ENCODE peak calls at places on chromosome 1, in ten cellular contexts. One of them, this sample, is unnamed.

GRCh38 chr1:70874063-70874462 is 173.6 kb downstream of the PTGER3 start:
- DNase-seq in fibroblast of lung: no peak
- DNase-seq in heart left ventricle: peak; percentile 29
- DNase-seq in pancreas: no peak
- DNase-seq in adrenal gland: no peak
- DNase-seq in heart right ventricle: no peak
- DNase-seq in Peyer's patch: peak; percentile 46
- DNase-seq in CD4-positive, alpha-beta memory T cell: no peak
- DNase-seq in CD4-positive, CD25-positive, alpha-beta regulatory T cell: no peak
- DNase-seq in keratinocyte: no peak
- DNase-seq in this sample: no peak

GRCh38 chr1:995665-996633 is 3.9 kb downstream of the HES4 start:
- DNase-seq in fibroblast of lung: no peak
- DNase-seq in heart left ventricle: no peak
- DNase-seq in pancreas: no peak
- DNase-seq in adrenal gland: no peak
- DNase-seq in heart right ventricle: no peak
- DNase-seq in Peyer's patch: no peak
- DNase-seq in CD4-positive, alpha-beta memory T cell: no peak
- DNase-seq in CD4-positive, CD25-positive, alpha-beta regulatory T cell: no peak
- DNase-seq in keratinocyte: no peak
- DNase-seq in this sample: no peak

GRCh38 chr1:41811978-41812852 is 106.5 kb downstream of the HIVEP3 start:
- DNase-seq in fibroblast of lung: peak; percentile 93
- DNase-seq in heart left ventricle: peak; percentile 78
- DNase-seq in pancreas: peak; percentile 47
- DNase-seq in adrenal gland: peak; percentile 52
- DNase-seq in heart right ventricle: peak; percentile 54
- DNase-seq in Peyer's patch: peak; percentile 68
- DNase-seq in CD4-positive, alpha-beta memory T cell: peak; percentile 64
- DNase-seq in CD4-positive, CD25-positive, alpha-beta regulatory T cell: no peak
- DNase-seq in keratinocyte: peak; percentile 52
- DNase-seq in this sample: peak; percentile 75

GRCh38 chr1:3869751-3870301 is 12.6 kb downstream of the DFFB start:
- DNase-seq in fibroblast of lung: no peak
- DNase-seq in heart left ventricle: no peak
- DNase-seq in pancreas: no peak
- DNase-seq in adrenal gland: no peak
- DNase-seq in heart right ventricle: no peak
- DNase-seq in Peyer's patch: no peak
- DNase-seq in CD4-positive, alpha-beta memory T cell: no peak
- DNase-seq in CD4-positive, CD25-positive, alpha-beta regulatory T cell: no peak
- DNase-seq in keratinocyte: peak; percentile 61
- DNase-seq in this sample: peak; percentile 73

GRCh38 chr1:103275725-103276124 is 167.4 kb upstream of the COL11A1 start:
- DNase-seq in fibroblast of lung: peak; percentile 37
- DNase-seq in heart left ventricle: no peak
- DNase-seq in pancreas: no peak
- DNase-seq in adrenal gland: no peak
- DNase-seq in heart right ventricle: no peak
- DNase-seq in Peyer's patch: no peak
- DNase-seq in CD4-positive, alpha-beta memory T cell: no peak
- DNase-seq in CD4-positive, CD25-positive, alpha-beta regulatory T cell: no peak
- DNase-seq in keratinocyte: no peak
- DNase-seq in this sample: no peak

GRCh38 chr1:218499021-218499691 is 154.0 kb downstream of the TGFB2 start:
- DNase-seq in fibroblast of lung: peak; percentile 64
- DNase-seq in heart left ventricle: no peak
- DNase-seq in pancreas: no peak
- DNase-seq in adrenal gland: no peak
- DNase-seq in heart right ventricle: no peak
- DNase-seq in Peyer's patch: no peak
- DNase-seq in CD4-positive, alpha-beta memory T cell: no peak
- DNase-seq in CD4-positive, CD25-positive, alpha-beta regulatory T cell: no peak
- DNase-seq in keratinocyte: no peak
- DNase-seq in this sample: peak; percentile 33

GRCh38 chr1:22210176-22210575 is 67.3 kb upstream of the WNT4 start:
- DNase-seq in fibroblast of lung: no peak
- DNase-seq in heart left ventricle: no peak
- DNase-seq in pancreas: no peak
- DNase-seq in adrenal gland: no peak
- DNase-seq in heart right ventricle: no peak
- DNase-seq in Peyer's patch: no peak
- DNase-seq in CD4-positive, alpha-beta memory T cell: no peak
- DNase-seq in CD4-positive, CD25-positive, alpha-beta regulatory T cell: no peak
- DNase-seq in keratinocyte: no peak
- DNase-seq in this sample: no peak

GRCh38 chr1:230268371-230269170 is 157.6 kb downstream of the PGBD5 start:
- DNase-seq in fibroblast of lung: peak; percentile 84
- DNase-seq in heart left ventricle: no peak
- DNase-seq in pancreas: no peak
- DNase-seq in adrenal gland: peak; percentile 71
- DNase-seq in heart right ventricle: no peak
- DNase-seq in Peyer's patch: peak; percentile 78
- DNase-seq in CD4-positive, alpha-beta memory T cell: no peak
- DNase-seq in CD4-positive, CD25-positive, alpha-beta regulatory T cell: no peak
- DNase-seq in keratinocyte: no peak
- DNase-seq in this sample: peak; percentile 92

GRCh38 chr1:225866061-225866844 is 15.9 kb downstream of the TMEM63A start:
- DNase-seq in fibroblast of lung: peak; percentile 55
- DNase-seq in heart left ventricle: no peak
- DNase-seq in pancreas: no peak
- DNase-seq in adrenal gland: no peak
- DNase-seq in heart right ventricle: no peak
- DNase-seq in Peyer's patch: no peak
- DNase-seq in CD4-positive, alpha-beta memory T cell: peak; percentile 73
- DNase-seq in CD4-positive, CD25-positive, alpha-beta regulatory T cell: peak; percentile 47
- DNase-seq in keratinocyte: no peak
- DNase-seq in this sample: peak; percentile 70

GRCh38 chr1:12491691-12492090 is 126.3 kb downstream of the DHRS3 start:
- DNase-seq in fibroblast of lung: no peak
- DNase-seq in heart left ventricle: no peak
- DNase-seq in pancreas: no peak
- DNase-seq in adrenal gland: no peak
- DNase-seq in heart right ventricle: no peak
- DNase-seq in Peyer's patch: no peak
- DNase-seq in CD4-positive, alpha-beta memory T cell: no peak
- DNase-seq in CD4-positive, CD25-positive, alpha-beta regulatory T cell: no peak
- DNase-seq in keratinocyte: no peak
- DNase-seq in this sample: no peak

GRCh38 chr1:25958475-25958874 is 39.4 kb downstream of the PAFAH2 start:
- DNase-seq in fibroblast of lung: peak; percentile 29
- DNase-seq in heart left ventricle: no peak
- DNase-seq in pancreas: no peak
- DNase-seq in adrenal gland: no peak
- DNase-seq in heart right ventricle: no peak
- DNase-seq in Peyer's patch: no peak
- DNase-seq in CD4-positive, alpha-beta memory T cell: no peak
- DNase-seq in CD4-positive, CD25-positive, alpha-beta regulatory T cell: no peak
- DNase-seq in keratinocyte: no peak
- DNase-seq in this sample: no peak

GRCh38 chr1:88737338-88737927 is 53.4 kb downstream of the PKN2 start:
- DNase-seq in fibroblast of lung: no peak
- DNase-seq in heart left ventricle: no peak
- DNase-seq in pancreas: no peak
- DNase-seq in adrenal gland: no peak
- DNase-seq in heart right ventricle: no peak
- DNase-seq in Peyer's patch: no peak
- DNase-seq in CD4-positive, alpha-beta memory T cell: no peak
- DNase-seq in CD4-positive, CD25-positive, alpha-beta regulatory T cell: no peak
- DNase-seq in keratinocyte: no peak
- DNase-seq in this sample: no peak

GRCh38 chr1:177650947-177651346 is 318.9 kb downstream of the SEC16B start:
- DNase-seq in fibroblast of lung: no peak
- DNase-seq in heart left ventricle: peak; percentile 33
- DNase-seq in pancreas: no peak
- DNase-seq in adrenal gland: no peak
- DNase-seq in heart right ventricle: no peak
- DNase-seq in Peyer's patch: no peak
- DNase-seq in CD4-positive, alpha-beta memory T cell: no peak
- DNase-seq in CD4-positive, CD25-positive, alpha-beta regulatory T cell: no peak
- DNase-seq in keratinocyte: no peak
- DNase-seq in this sample: no peak

GRCh38 chr1:55955237-55955636 is 624.1 kb downstream of the PLPP3 start:
- DNase-seq in fibroblast of lung: peak; percentile 48
- DNase-seq in heart left ventricle: no peak
- DNase-seq in pancreas: no peak
- DNase-seq in adrenal gland: no peak
- DNase-seq in heart right ventricle: no peak
- DNase-seq in Peyer's patch: no peak
- DNase-seq in CD4-positive, alpha-beta memory T cell: no peak
- DNase-seq in CD4-positive, CD25-positive, alpha-beta regulatory T cell: no peak
- DNase-seq in keratinocyte: no peak
- DNase-seq in this sample: no peak

GRCh38 chr1:185154912-185155513 is 1.7 kb downstream of the TRMT1L start:
- DNase-seq in fibroblast of lung: peak; percentile 51
- DNase-seq in heart left ventricle: no peak
- DNase-seq in pancreas: no peak
- DNase-seq in adrenal gland: no peak
- DNase-seq in heart right ventricle: no peak
- DNase-seq in Peyer's patch: no peak
- DNase-seq in CD4-positive, alpha-beta memory T cell: no peak
- DNase-seq in CD4-positive, CD25-positive, alpha-beta regulatory T cell: no peak
- DNase-seq in keratinocyte: no peak
- DNase-seq in this sample: no peak

GRCh38 chr1:41664861-41665640 is 180.6 kb upstream of the EDN2 start:
- DNase-seq in fibroblast of lung: peak; percentile 69
- DNase-seq in heart left ventricle: no peak
- DNase-seq in pancreas: no peak
- DNase-seq in adrenal gland: no peak
- DNase-seq in heart right ventricle: no peak
- DNase-seq in Peyer's patch: no peak
- DNase-seq in CD4-positive, alpha-beta memory T cell: no peak
- DNase-seq in CD4-positive, CD25-positive, alpha-beta regulatory T cell: no peak
- DNase-seq in keratinocyte: peak; percentile 84
- DNase-seq in this sample: no peak

GRCh38 chr1:185338719-185339622 is 21.9 kb upstream of the IVNS1ABP start:
- DNase-seq in fibroblast of lung: no peak
- DNase-seq in heart left ventricle: peak; percentile 56
- DNase-seq in pancreas: no peak
- DNase-seq in adrenal gland: no peak
- DNase-seq in heart right ventricle: no peak
- DNase-seq in Peyer's patch: peak; percentile 88
- DNase-seq in CD4-positive, alpha-beta memory T cell: peak; percentile 57
- DNase-seq in CD4-positive, CD25-positive, alpha-beta regulatory T cell: no peak
- DNase-seq in keratinocyte: no peak
- DNase-seq in this sample: peak; percentile 12

GRCh38 chr1:211643324-211644212 is 31.9 kb downstream of the NEK2 start:
- DNase-seq in fibroblast of lung: no peak
- DNase-seq in heart left ventricle: no peak
- DNase-seq in pancreas: peak; percentile 87
- DNase-seq in adrenal gland: peak; percentile 76
- DNase-seq in heart right ventricle: no peak
- DNase-seq in Peyer's patch: peak; percentile 62
- DNase-seq in CD4-positive, alpha-beta memory T cell: peak; percentile 24
- DNase-seq in CD4-positive, CD25-positive, alpha-beta regulatory T cell: no peak
- DNase-seq in keratinocyte: no peak
- DNase-seq in this sample: no peak

DNA sequence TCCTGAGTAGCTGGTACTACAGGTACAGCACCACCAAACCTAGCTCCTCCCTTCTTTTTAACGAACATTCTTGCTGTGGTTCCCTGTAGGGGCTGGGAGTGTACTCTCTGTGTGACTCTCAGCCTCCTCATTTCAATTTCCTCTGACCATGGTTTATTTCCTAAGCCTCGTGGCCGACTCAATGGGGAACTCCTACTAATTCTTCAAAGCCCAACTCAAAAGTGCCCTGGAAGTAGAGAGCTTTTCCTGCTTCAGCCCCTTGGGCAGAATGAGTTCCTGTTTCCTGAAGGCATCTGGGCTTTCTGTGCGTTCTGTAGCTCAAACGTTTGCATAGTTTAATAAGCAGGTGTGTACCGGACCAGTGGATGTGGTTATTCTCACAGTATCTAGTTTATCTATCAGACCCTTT is 70.9 kb upstream of the ACOT11 start:
- DNase-seq in fibroblast of lung: no peak
- DNase-seq in heart left ventricle: no peak
- DNase-seq in pancreas: no peak
- DNase-seq in adrenal gland: no peak
- DNase-seq in heart right ventricle: no peak
- DNase-seq in Peyer's patch: no peak
- DNase-seq in CD4-positive, alpha-beta memory T cell: no peak
- DNase-seq in CD4-positive, CD25-positive, alpha-beta regulatory T cell: no peak
- DNase-seq in keratinocyte: no peak
- DNase-seq in this sample: no peak
- H3K27ac ChIP-seq in fibroblast of lung: no peak overlapping the region
- H3K27ac ChIP-seq in heart left ventricle: no peak overlapping the region
- H3K27ac ChIP-seq in pancreas: no peak overlapping the region
- H3K27ac ChIP-seq in adrenal gland: no peak overlapping the region
- H3K27ac ChIP-seq in heart right ventricle: no peak overlapping the region
- H3K27ac ChIP-seq in Peyer's patch: no peak overlapping the region
- H3K27ac ChIP-seq in CD4-positive, alpha-beta memory T cell: no peak overlapping the region
- H3K27ac ChIP-seq in CD4-positive, CD25-positive, alpha-beta regulatory T cell: peak overlapping the region; percentile 6
- H3K27ac ChIP-seq in keratinocyte: no peak overlapping the region
- H3K27ac ChIP-seq in this sample: no peak overlapping the region

GRCh38 chr1:248359415-248359814 is 2.0 kb upstream of the OR2T4 start:
- DNase-seq in fibroblast of lung: no peak
- DNase-seq in heart left ventricle: no peak
- DNase-seq in pancreas: no peak
- DNase-seq in adrenal gland: no peak
- DNase-seq in heart right ventricle: no peak
- DNase-seq in Peyer's patch: no peak
- DNase-seq in CD4-positive, alpha-beta memory T cell: no peak
- DNase-seq in CD4-positive, CD25-positive, alpha-beta regulatory T cell: no peak
- DNase-seq in keratinocyte: no peak
- DNase-seq in this sample: no peak
- H3K9me3 ChIP-seq in fibroblast of lung: no peaks in the 10 kb centered on the region
- H3K9me3 ChIP-seq in heart left ventricle: no peaks in the 10 kb centered on the region
- H3K9me3 ChIP-seq in pancreas: no peaks in the 10 kb centered on the region
- H3K9me3 ChIP-seq in adrenal gland: no peaks in the 10 kb centered on the region
- H3K9me3 ChIP-seq in heart right ventricle: peaks cover under 1% of the 10 kb centered on the region
- H3K9me3 ChIP-seq in Peyer's patch: no peaks in the 10 kb centered on the region
- H3K9me3 ChIP-seq in CD4-positive, alpha-beta memory T cell: no peaks in the 10 kb centered on the region
- H3K9me3 ChIP-seq in CD4-positive, CD25-positive, alpha-beta regulatory T cell: no peaks in the 10 kb centered on the region
- H3K9me3 ChIP-seq in keratinocyte: peaks cover 2% of the 10 kb centered on the region
- H3K9me3 ChIP-seq in this sample: peaks cover 1% of the 10 kb centered on the region

GRCh38 chr1:182888736-182889531 is 49.8 kb downstream of the DHX9 start:
- DNase-seq in fibroblast of lung: peak; percentile 53
- DNase-seq in heart left ventricle: no peak
- DNase-seq in pancreas: no peak
- DNase-seq in adrenal gland: no peak
- DNase-seq in heart right ventricle: no peak
- DNase-seq in Peyer's patch: no peak
- DNase-seq in CD4-positive, alpha-beta memory T cell: no peak
- DNase-seq in CD4-positive, CD25-positive, alpha-beta regulatory T cell: no peak
- DNase-seq in keratinocyte: no peak
- DNase-seq in this sample: no peak
- H3K36me3 ChIP-seq in fibroblast of lung: peaks cover 19% of the 10 kb centered on the region
- H3K36me3 ChIP-seq in heart left ventricle: peaks cover 29% of the 10 kb centered on the region
- H3K36me3 ChIP-seq in pancreas: no peaks in the 10 kb centered on the region
- H3K36me3 ChIP-seq in adrenal gland: no peaks in the 10 kb centered on the region
- H3K36me3 ChIP-seq in heart right ventricle: peaks cover 53% of the 10 kb centered on the region
- H3K36me3 ChIP-seq in Peyer's patch: peaks cover 45% of the 10 kb centered on the region
- H3K36me3 ChIP-seq in CD4-positive, alpha-beta memory T cell: peaks cover 28% of the 10 kb centered on the region
- H3K36me3 ChIP-seq in CD4-positive, CD25-positive, alpha-beta regulatory T cell: peaks cover 55% of the 10 kb centered on the region
- H3K36me3 ChIP-seq in keratinocyte: peaks cover 14% of the 10 kb centered on the region
- H3K36me3 ChIP-seq in this sample: peaks cover 49% of the 10 kb centered on the region

DNA sequence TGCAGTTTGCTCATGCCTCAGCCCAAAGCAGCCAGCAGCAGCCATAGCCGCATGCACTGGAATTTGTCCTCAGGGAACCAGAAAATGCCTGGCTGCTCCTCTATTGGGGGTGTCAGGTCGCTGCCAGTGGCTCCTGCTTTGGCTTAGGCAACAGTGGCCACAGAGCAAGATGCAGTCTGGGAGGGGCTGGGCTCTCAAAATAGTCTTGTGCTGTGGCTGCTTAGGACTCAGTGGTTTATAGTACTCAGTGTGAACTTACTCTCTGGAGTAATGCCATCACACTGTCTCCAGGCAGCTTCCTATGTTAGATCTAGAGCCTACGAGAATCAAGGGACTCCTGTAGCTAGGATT is 25.1 kb downstream of the CD55 start:
- DNase-seq in fibroblast of lung: no peak
- DNase-seq in heart left ventricle: peak; percentile 33
- DNase-seq in pancreas: no peak
- DNase-seq in adrenal gland: no peak
- DNase-seq in heart right ventricle: no peak
- DNase-seq in Peyer's patch: no peak
- DNase-seq in CD4-positive, alpha-beta memory T cell: no peak
- DNase-seq in CD4-positive, CD25-positive, alpha-beta regulatory T cell: no peak
- DNase-seq in keratinocyte: no peak
- DNase-seq in this sample: no peak
- H3K27ac ChIP-seq in fibroblast of lung: no peak overlapping the region
- H3K27ac ChIP-seq in heart left ventricle: no peak overlapping the region
- H3K27ac ChIP-seq in pancreas: no peak overlapping the region
- H3K27ac ChIP-seq in adrenal gland: peak overlapping the region; percentile 6
- H3K27ac ChIP-seq in heart right ventricle: peak overlapping the region; percentile 3
- H3K27ac ChIP-seq in Peyer's patch: no peak overlapping the region
- H3K27ac ChIP-seq in CD4-positive, alpha-beta memory T cell: no peak overlapping the region
- H3K27ac ChIP-seq in CD4-positive, CD25-positive, alpha-beta regulatory T cell: no peak overlapping the region
- H3K27ac ChIP-seq in keratinocyte: no peak overlapping the region
- H3K27ac ChIP-seq in this sample: no peak overlapping the region